ENCODE peak calls at places on chromosome 18, in four cellular contexts. G is stimulated activated CD4-positive, alpha-beta T cell treated with anti-CD3 and anti-CD28 coated beads, TNF-alpha, amount 100 ng/mL, for 24 hours; A is cardiac muscle cell; E is non-pigmented ciliary epithelial cell. S is an unnamed sample.

GRCh38 chr18:14971461-14972185 is 223.7 kb downstream of the ANKRD30B start:
- DNase-seq in G (no peak), E (no peak), A (no peak), S (peak; percentile 19)

GRCh38 chr18:64090876-64091275 is 58.0 kb downstream of the LINC00305 start:
- DNase-seq in G (no peak), E (no peak), A (no peak), S (no peak)

GRCh38 chr18:10560457-10561045 is 34.7 kb downstream of the NAPG start:
- DNase-seq in A (peak; percentile 82), E (peak; percentile 31), G (peak; percentile 31), S (peak; percentile 66)

GRCh38 chr18:26963292-26963691 is 97.8 kb upstream of the AQP4 start:
- DNase-seq in E (no peak), G (no peak), A (peak; percentile 28), S (no peak)

GRCh38 chr18:2641638-2642037 is 13.9 kb upstream of the SMCHD1 start:
- DNase-seq in G (no peak), A (no peak), E (no peak), S (no peak)

GRCh38 chr18:30094556-30094955 is 948.0 kb downstream of the DSC3 start:
- DNase-seq in G (no peak), E (peak; percentile 4), A (no peak), S (peak; percentile 15)

GRCh38 chr18:72830109-72830508 is 37.7 kb downstream of the NETO1 start:
- DNase-seq in G (no peak), A (peak; percentile 77), E (no peak), S (peak; percentile 15)

GRCh38 chr18:75304678-75305557 is 94.3 kb downstream of the TSHZ1 start:
- DNase-seq in A (no peak), E (no peak), G (no peak), S (no peak)

GRCh38 chr18:76483780-76484179 is 11.3 kb downstream of the ZNF516 start:
- DNase-seq in G (no peak), E (no peak), A (no peak), S (no peak)

GRCh38 chr18:8654482-8655451 is 45.5 kb downstream of the RAB12 start:
- DNase-seq in E (no peak), A (no peak), G (no peak), S (peak; percentile 16)

GRCh38 chr18:45793295-45793965 is 32.0 kb upstream of the SIGLEC15 start:
- DNase-seq in G (no peak), E (peak; percentile 60), A (no peak), S (peak; percentile 42)

GRCh38 chr18:14978962-14979535 is 231.1 kb downstream of the ANKRD30B start:
- DNase-seq in G (no peak), A (peak; percentile 0), E (no peak), S (no peak)

GRCh38 chr18:12772111-12772510 is 69.3 kb downstream of the PSMG2 start:
- DNase-seq in E (no peak), G (no peak), A (no peak), S (no peak)

GRCh38 chr18:58993260-58993659 is 128.6 kb downstream of the ZNF532 start:
- DNase-seq in A (no peak), E (peak; percentile 72), G (no peak), S (peak; percentile 90)

GRCh38 chr18:13254971-13255927 is 36.7 kb downstream of the LDLRAD4 start:
- DNase-seq in E (no peak), G (no peak), A (no peak), S (no peak)

GRCh38 chr18:74897971-74898657 is 300.4 kb downstream of the ZNF407 start:
- DNase-seq in E (peak; percentile 18), A (no peak), G (no peak), S (peak; percentile 15)

GRCh38 chr18:2716394-2717326 is 61.1 kb downstream of the SMCHD1 start:
- DNase-seq in A (no peak), G (no peak), E (no peak), S (no peak)